ENCODE peak calls at places on chromosome 18, in ten cellular contexts. One of them, this sample, is unnamed.

GRCh38 chr18:62030091-62030985 is 137.5 kb upstream of the RNF152 start:
- DNase-seq in HFF-Myc: peak
- DNase-seq in dorsolateral prefrontal cortex: no peak
- DNase-seq in hepatocyte: no peak
- DNase-seq in upper lobe of right lung: no peak
- DNase-seq in uterus: no peak
- DNase-seq in heart left ventricle: no peak
- DNase-seq in Peyer's patch: no peak
- DNase-seq in NB4: peak
- DNase-seq in GM06990: no peak
- DNase-seq in this sample: no peak

GRCh38 chr18:3652380-3653262 is 202.6 kb downstream of the TGIF1 start:
- DNase-seq in dorsolateral prefrontal cortex: peak
- DNase-seq in HFF-Myc: peak
- DNase-seq in upper lobe of right lung: no peak
- DNase-seq in Peyer's patch: no peak
- DNase-seq in uterus: peak
- DNase-seq in hepatocyte: peak
- DNase-seq in NB4: peak
- DNase-seq in heart left ventricle: peak
- DNase-seq in GM06990: no peak
- DNase-seq in this sample: no peak

GRCh38 chr18:48238206-48238605 is 171.0 kb downstream of the ZBTB7C start:
- DNase-seq in Peyer's patch: no peak
- DNase-seq in GM06990: no peak
- DNase-seq in upper lobe of right lung: no peak
- DNase-seq in HFF-Myc: no peak
- DNase-seq in uterus: no peak
- DNase-seq in dorsolateral prefrontal cortex: no peak
- DNase-seq in NB4: no peak
- DNase-seq in heart left ventricle: no peak
- DNase-seq in hepatocyte: no peak
- DNase-seq in this sample: no peak

GRCh38 chr18:3709166-3709565 is 259.2 kb downstream of the TGIF1 start:
- DNase-seq in HFF-Myc: no peak
- DNase-seq in NB4: no peak
- DNase-seq in heart left ventricle: no peak
- DNase-seq in GM06990: no peak
- DNase-seq in hepatocyte: no peak
- DNase-seq in upper lobe of right lung: no peak
- DNase-seq in uterus: no peak
- DNase-seq in Peyer's patch: no peak
- DNase-seq in dorsolateral prefrontal cortex: no peak
- DNase-seq in this sample: no peak

GRCh38 chr18:51196811-51197660 is 445 bp downstream of the MEX3C start:
- DNase-seq in HFF-Myc: no peak
- DNase-seq in dorsolateral prefrontal cortex: no peak
- DNase-seq in uterus: peak
- DNase-seq in GM06990: peak
- DNase-seq in NB4: peak
- DNase-seq in heart left ventricle: peak
- DNase-seq in Peyer's patch: peak
- DNase-seq in upper lobe of right lung: peak
- DNase-seq in hepatocyte: peak
- DNase-seq in this sample: peak

GRCh38 chr18:42931501-42931900 is 184.0 kb downstream of the RIT2 start:
- DNase-seq in NB4: no peak
- DNase-seq in HFF-Myc: peak
- DNase-seq in Peyer's patch: no peak
- DNase-seq in dorsolateral prefrontal cortex: no peak
- DNase-seq in heart left ventricle: peak
- DNase-seq in hepatocyte: peak
- DNase-seq in upper lobe of right lung: no peak
- DNase-seq in uterus: no peak
- DNase-seq in GM06990: no peak
- DNase-seq in this sample: no peak

GRCh38 chr18:49520661-49521145 is 33.7 kb upstream of the C18orf32 start:
- DNase-seq in dorsolateral prefrontal cortex: no peak
- DNase-seq in Peyer's patch: no peak
- DNase-seq in hepatocyte: no peak
- DNase-seq in GM06990: no peak
- DNase-seq in HFF-Myc: peak
- DNase-seq in NB4: no peak
- DNase-seq in upper lobe of right lung: no peak
- DNase-seq in uterus: no peak
- DNase-seq in heart left ventricle: no peak
- DNase-seq in this sample: no peak

GRCh38 chr18:39701839-39702238 is 2136.2 kb upstream of the CELF4 start:
- DNase-seq in NB4: no peak
- DNase-seq in hepatocyte: peak
- DNase-seq in heart left ventricle: no peak
- DNase-seq in upper lobe of right lung: no peak
- DNase-seq in uterus: no peak
- DNase-seq in GM06990: no peak
- DNase-seq in dorsolateral prefrontal cortex: no peak
- DNase-seq in Peyer's patch: no peak
- DNase-seq in HFF-Myc: no peak
- DNase-seq in this sample: no peak

GRCh38 chr18:28065793-28066186 is 111.1 kb downstream of the CDH2 start:
- DNase-seq in upper lobe of right lung: no peak
- DNase-seq in Peyer's patch: no peak
- DNase-seq in heart left ventricle: no peak
- DNase-seq in GM06990: no peak
- DNase-seq in hepatocyte: no peak
- DNase-seq in HFF-Myc: no peak
- DNase-seq in NB4: no peak
- DNase-seq in dorsolateral prefrontal cortex: no peak
- DNase-seq in uterus: no peak
- DNase-seq in this sample: no peak

GRCh38 chr18:44909191-44909719 is 228.6 kb downstream of the SETBP1 start:
- DNase-seq in uterus: peak
- DNase-seq in dorsolateral prefrontal cortex: no peak
- DNase-seq in heart left ventricle: peak
- DNase-seq in upper lobe of right lung: no peak
- DNase-seq in NB4: no peak
- DNase-seq in hepatocyte: peak
- DNase-seq in GM06990: peak
- DNase-seq in HFF-Myc: no peak
- DNase-seq in Peyer's patch: peak
- DNase-seq in this sample: no peak

GRCh38 chr18:45526120-45526841 is 89.0 kb upstream of the SLC14A2 start:
- DNase-seq in NB4: no peak
- DNase-seq in Peyer's patch: no peak
- DNase-seq in hepatocyte: peak
- DNase-seq in GM06990: no peak
- DNase-seq in HFF-Myc: peak
- DNase-seq in heart left ventricle: no peak
- DNase-seq in uterus: peak
- DNase-seq in dorsolateral prefrontal cortex: no peak
- DNase-seq in upper lobe of right lung: no peak
- DNase-seq in this sample: no peak

GRCh38 chr18:647304-647703 is 10.1 kb upstream of the TYMS start:
- DNase-seq in hepatocyte: no peak
- DNase-seq in heart left ventricle: no peak
- DNase-seq in dorsolateral prefrontal cortex: no peak
- DNase-seq in GM06990: no peak
- DNase-seq in HFF-Myc: no peak
- DNase-seq in upper lobe of right lung: no peak
- DNase-seq in NB4: no peak
- DNase-seq in Peyer's patch: no peak
- DNase-seq in uterus: no peak
- DNase-seq in this sample: no peak

GRCh38 chr18:366466-367053 is 98.7 kb upstream of the THOC1 start:
- DNase-seq in NB4: no peak
- DNase-seq in Peyer's patch: no peak
- DNase-seq in HFF-Myc: no peak
- DNase-seq in hepatocyte: no peak
- DNase-seq in GM06990: no peak
- DNase-seq in heart left ventricle: no peak
- DNase-seq in dorsolateral prefrontal cortex: no peak
- DNase-seq in uterus: no peak
- DNase-seq in upper lobe of right lung: no peak
- DNase-seq in this sample: no peak

GRCh38 chr18:76839395-76839794 is 17.0 kb downstream of the ZNF236 start:
- DNase-seq in heart left ventricle: no peak
- DNase-seq in HFF-Myc: no peak
- DNase-seq in NB4: no peak
- DNase-seq in hepatocyte: no peak
- DNase-seq in GM06990: no peak
- DNase-seq in dorsolateral prefrontal cortex: no peak
- DNase-seq in upper lobe of right lung: no peak
- DNase-seq in uterus: no peak
- DNase-seq in Peyer's patch: no peak
- DNase-seq in this sample: no peak

GRCh38 chr18:66792466-66792865 is 188.6 kb upstream of the CDH19 start:
- DNase-seq in Peyer's patch: no peak
- DNase-seq in NB4: no peak
- DNase-seq in GM06990: no peak
- DNase-seq in uterus: no peak
- DNase-seq in dorsolateral prefrontal cortex: no peak
- DNase-seq in heart left ventricle: no peak
- DNase-seq in upper lobe of right lung: no peak
- DNase-seq in HFF-Myc: no peak
- DNase-seq in hepatocyte: no peak
- DNase-seq in this sample: no peak

GRCh38 chr18:68445668-68446426 is 269.1 kb downstream of the TMX3 start:
- DNase-seq in uterus: no peak
- DNase-seq in HFF-Myc: no peak
- DNase-seq in heart left ventricle: no peak
- DNase-seq in dorsolateral prefrontal cortex: no peak
- DNase-seq in Peyer's patch: no peak
- DNase-seq in upper lobe of right lung: no peak
- DNase-seq in GM06990: no peak
- DNase-seq in hepatocyte: no peak
- DNase-seq in NB4: no peak
- DNase-seq in this sample: no peak

GRCh38 chr18:40006553-40007073 is 1948.4 kb upstream of the PIK3C3 start:
- DNase-seq in upper lobe of right lung: no peak
- DNase-seq in Peyer's patch: no peak
- DNase-seq in uterus: no peak
- DNase-seq in dorsolateral prefrontal cortex: no peak
- DNase-seq in HFF-Myc: no peak
- DNase-seq in NB4: peak
- DNase-seq in hepatocyte: no peak
- DNase-seq in heart left ventricle: no peak
- DNase-seq in GM06990: no peak
- DNase-seq in this sample: no peak

GRCh38 chr18:55699233-55699765 is 111.3 kb upstream of the TCF4 start:
- DNase-seq in hepatocyte: no peak
- DNase-seq in HFF-Myc: no peak
- DNase-seq in GM06990: no peak
- DNase-seq in upper lobe of right lung: no peak
- DNase-seq in uterus: no peak
- DNase-seq in dorsolateral prefrontal cortex: no peak
- DNase-seq in NB4: no peak
- DNase-seq in heart left ventricle: no peak
- DNase-seq in Peyer's patch: no peak
- DNase-seq in this sample: no peak
- H3K4me3 ChIP-seq in hepatocyte: no peak
- H3K4me3 ChIP-seq in HFF-Myc: no peak
- H3K4me3 ChIP-seq in GM06990: no peak
- H3K4me3 ChIP-seq in upper lobe of right lung: no peak
- H3K4me3 ChIP-seq in uterus: no peak
- H3K4me3 ChIP-seq in dorsolateral prefrontal cortex: no peak
- H3K4me3 ChIP-seq in NB4: no peak
- H3K4me3 ChIP-seq in heart left ventricle: no peak
- H3K4me3 ChIP-seq in Peyer's patch: no peak
- H3K4me3 ChIP-seq in this sample: no peak

GRCh38 chr18:75156831-75157230 is 52.1 kb downstream of the PTGR3 start:
- DNase-seq in hepatocyte: no peak
- DNase-seq in NB4: no peak
- DNase-seq in Peyer's patch: no peak
- DNase-seq in dorsolateral prefrontal cortex: no peak
- DNase-seq in heart left ventricle: no peak
- DNase-seq in uterus: no peak
- DNase-seq in HFF-Myc: no peak
- DNase-seq in upper lobe of right lung: no peak
- DNase-seq in GM06990: no peak
- DNase-seq in this sample: no peak
- TF ChIP-seq CTCF in hepatocyte: no peak
- TF ChIP-seq CTCF in NB4: no peak
- TF ChIP-seq CTCF in Peyer's patch: no peak
- TF ChIP-seq CTCF in dorsolateral prefrontal cortex: no peak
- TF ChIP-seq CTCF in heart left ventricle: no peak
- TF ChIP-seq CTCF in uterus: no peak
- TF ChIP-seq CTCF in HFF-Myc: no peak
- TF ChIP-seq CTCF in upper lobe of right lung: no peak
- TF ChIP-seq CTCF in GM06990: no peak
- TF ChIP-seq CTCF in this sample: no peak

GRCh38 chr18:78978336-78979057 is 1.1 kb upstream of the SALL3 start:
- DNase-seq in hepatocyte: no peak
- DNase-seq in upper lobe of right lung: no peak
- DNase-seq in uterus: no peak
- DNase-seq in heart left ventricle: no peak
- DNase-seq in Peyer's patch: no peak
- DNase-seq in HFF-Myc: no peak
- DNase-seq in dorsolateral prefrontal cortex: no peak
- DNase-seq in GM06990: no peak
- DNase-seq in NB4: no peak
- DNase-seq in this sample: no peak

GRCh38 chr18:78980777-78981651 is 1.4 kb downstream of the SALL3 start:
- DNase-seq in dorsolateral prefrontal cortex: no peak
- DNase-seq in HFF-Myc: no peak
- DNase-seq in heart left ventricle: no peak
- DNase-seq in NB4: no peak
- DNase-seq in Peyer's patch: no peak
- DNase-seq in GM06990: no peak
- DNase-seq in uterus: no peak
- DNase-seq in upper lobe of right lung: no peak
- DNase-seq in hepatocyte: no peak
- DNase-seq in this sample: no peak

GRCh38 chr18:78980279-78980771 is 707 bp downstream of the SALL3 start:
- DNase-seq in NB4: no peak
- DNase-seq in dorsolateral prefrontal cortex: no peak
- DNase-seq in heart left ventricle: no peak
- DNase-seq in upper lobe of right lung: no peak
- DNase-seq in Peyer's patch: no peak
- DNase-seq in GM06990: no peak
- DNase-seq in hepatocyte: no peak
- DNase-seq in HFF-Myc: no peak
- DNase-seq in uterus: no peak
- DNase-seq in this sample: no peak

GRCh38 chr18:78979058-78979680 is 449 bp upstream of the SALL3 start:
- DNase-seq in dorsolateral prefrontal cortex: no peak
- DNase-seq in Peyer's patch: no peak
- DNase-seq in NB4: no peak
- DNase-seq in upper lobe of right lung: no peak
- DNase-seq in HFF-Myc: no peak
- DNase-seq in hepatocyte: no peak
- DNase-seq in heart left ventricle: no peak
- DNase-seq in GM06990: no peak
- DNase-seq in uterus: no peak
- DNase-seq in this sample: no peak

GRCh38 chr18:78979682-78980278 is at the start of gene SALL3:
- DNase-seq in dorsolateral prefrontal cortex: no peak
- DNase-seq in heart left ventricle: no peak
- DNase-seq in NB4: no peak
- DNase-seq in hepatocyte: no peak
- DNase-seq in Peyer's patch: no peak
- DNase-seq in uterus: no peak
- DNase-seq in upper lobe of right lung: no peak
- DNase-seq in HFF-Myc: no peak
- DNase-seq in GM06990: no peak
- DNase-seq in this sample: no peak
- H3K4me3 ChIP-seq in dorsolateral prefrontal cortex: peak
- H3K4me3 ChIP-seq in heart left ventricle: peak
- H3K4me3 ChIP-seq in NB4: no peak
- H3K4me3 ChIP-seq in hepatocyte: no peak
- H3K4me3 ChIP-seq in Peyer's patch: no peak
- H3K4me3 ChIP-seq in uterus: no peak
- H3K4me3 ChIP-seq in upper lobe of right lung: no peak
- H3K4me3 ChIP-seq in HFF-Myc: no peak
- H3K4me3 ChIP-seq in GM06990: no peak
- H3K4me3 ChIP-seq in this sample: no peak

GRCh38 chr18:10965104-10965503 is 184.3 kb downstream of the PIEZO2 start:
- DNase-seq in GM06990: no peak
- DNase-seq in Peyer's patch: no peak
- DNase-seq in NB4: no peak
- DNase-seq in uterus: no peak
- DNase-seq in upper lobe of right lung: no peak
- DNase-seq in hepatocyte: no peak
- DNase-seq in HFF-Myc: no peak
- DNase-seq in heart left ventricle: no peak
- DNase-seq in dorsolateral prefrontal cortex: no peak
- DNase-seq in this sample: no peak
- TF ChIP-seq CTCF in GM06990: no peak
- TF ChIP-seq CTCF in Peyer's patch: no peak
- TF ChIP-seq CTCF in NB4: no peak
- TF ChIP-seq CTCF in uterus: no peak
- TF ChIP-seq CTCF in upper lobe of right lung: no peak
- TF ChIP-seq CTCF in hepatocyte: no peak
- TF ChIP-seq CTCF in HFF-Myc: no peak
- TF ChIP-seq CTCF in heart left ventricle: no peak
- TF ChIP-seq CTCF in dorsolateral prefrontal cortex: no peak
- TF ChIP-seq CTCF in this sample: no peak